ENCODE peak calls at places on chromosomes 12 and 14, in five cellular contexts. One of them, this sample, is unnamed.

GRCh38 chr12:57694459-57695019 is 607 bp downstream of the OS9 start:
- DNase-seq in stimulated activated CD4-positive, alpha-beta T cell treated with anti-CD3 and anti-CD28 coated beads, Interleukin-1b, Interleukin-23, amount 100 ng/mL, for 24 hours: peak; percentile 7
- DNase-seq in NCI-H1694 treated with DMSO at 0.1 percent for 48 hours: no peak
- DNase-seq in COR-L47: no peak
- DNase-seq in iris pigment epithelial cell: peak; percentile 14
- DNase-seq in this sample: no peak

GRCh38 chr12:118312578-118312977 is 60.1 kb downstream of the TAOK3 start:
- DNase-seq in stimulated activated CD4-positive, alpha-beta T cell treated with anti-CD3 and anti-CD28 coated beads, Interleukin-1b, Interleukin-23, amount 100 ng/mL, for 24 hours: no peak
- DNase-seq in NCI-H1694 treated with DMSO at 0.1 percent for 48 hours: no peak
- DNase-seq in COR-L47: no peak
- DNase-seq in iris pigment epithelial cell: no peak
- DNase-seq in this sample: no peak

GRCh38 chr12:65656904-65657351 is 167.4 kb upstream of the HMGA2 start:
- DNase-seq in stimulated activated CD4-positive, alpha-beta T cell treated with anti-CD3 and anti-CD28 coated beads, Interleukin-1b, Interleukin-23, amount 100 ng/mL, for 24 hours: no peak
- DNase-seq in NCI-H1694 treated with DMSO at 0.1 percent for 48 hours: no peak
- DNase-seq in COR-L47: no peak
- DNase-seq in iris pigment epithelial cell: peak; percentile 99
- DNase-seq in this sample: no peak

GRCh38 chr12:28242129-28242887 is 52.1 kb downstream of the CCDC91 start:
- DNase-seq in stimulated activated CD4-positive, alpha-beta T cell treated with anti-CD3 and anti-CD28 coated beads, Interleukin-1b, Interleukin-23, amount 100 ng/mL, for 24 hours: no peak
- DNase-seq in NCI-H1694 treated with DMSO at 0.1 percent for 48 hours: no peak
- DNase-seq in COR-L47: no peak
- DNase-seq in iris pigment epithelial cell: no peak
- DNase-seq in this sample: no peak

GRCh38 chr12:57146925-57147640 is at the start of gene LRP1-AS:
- DNase-seq in stimulated activated CD4-positive, alpha-beta T cell treated with anti-CD3 and anti-CD28 coated beads, Interleukin-1b, Interleukin-23, amount 100 ng/mL, for 24 hours: no peak
- DNase-seq in NCI-H1694 treated with DMSO at 0.1 percent for 48 hours: no peak
- DNase-seq in COR-L47: no peak
- DNase-seq in iris pigment epithelial cell: no peak
- DNase-seq in this sample: no peak

GRCh38 chr12:13219320-13219719 is 22.8 kb downstream of the EMP1 start:
- DNase-seq in stimulated activated CD4-positive, alpha-beta T cell treated with anti-CD3 and anti-CD28 coated beads, Interleukin-1b, Interleukin-23, amount 100 ng/mL, for 24 hours: no peak
- DNase-seq in NCI-H1694 treated with DMSO at 0.1 percent for 48 hours: no peak
- DNase-seq in COR-L47: no peak
- DNase-seq in iris pigment epithelial cell: no peak
- DNase-seq in this sample: no peak

GRCh38 chr12:97456792-97457191 is 5.8 kb upstream of the RMST start:
- DNase-seq in stimulated activated CD4-positive, alpha-beta T cell treated with anti-CD3 and anti-CD28 coated beads, Interleukin-1b, Interleukin-23, amount 100 ng/mL, for 24 hours: no peak
- DNase-seq in NCI-H1694 treated with DMSO at 0.1 percent for 48 hours: no peak
- DNase-seq in COR-L47: no peak
- DNase-seq in iris pigment epithelial cell: no peak
- DNase-seq in this sample: no peak

GRCh38 chr14:50012644-50013043 is 103.7 kb downstream of the VCPKMT start:
- DNase-seq in stimulated activated CD4-positive, alpha-beta T cell treated with anti-CD3 and anti-CD28 coated beads, Interleukin-1b, Interleukin-23, amount 100 ng/mL, for 24 hours: no peak
- DNase-seq in NCI-H1694 treated with DMSO at 0.1 percent for 48 hours: no peak
- DNase-seq in COR-L47: no peak
- DNase-seq in iris pigment epithelial cell: peak; percentile 69
- DNase-seq in this sample: no peak

GRCh38 chr12:52232233-52232915 is 669 bp upstream of the KRT7 start:
- DNase-seq in stimulated activated CD4-positive, alpha-beta T cell treated with anti-CD3 and anti-CD28 coated beads, Interleukin-1b, Interleukin-23, amount 100 ng/mL, for 24 hours: no peak
- DNase-seq in NCI-H1694 treated with DMSO at 0.1 percent for 48 hours: no peak
- DNase-seq in COR-L47: no peak
- DNase-seq in iris pigment epithelial cell: no peak
- DNase-seq in this sample: no peak

GRCh38 chr12:4603946-4604345 is 41.9 kb downstream of the DYRK4 start:
- DNase-seq in stimulated activated CD4-positive, alpha-beta T cell treated with anti-CD3 and anti-CD28 coated beads, Interleukin-1b, Interleukin-23, amount 100 ng/mL, for 24 hours: no peak
- DNase-seq in NCI-H1694 treated with DMSO at 0.1 percent for 48 hours: no peak
- DNase-seq in COR-L47: no peak
- DNase-seq in iris pigment epithelial cell: no peak
- DNase-seq in this sample: no peak

GRCh38 chr12:95473440-95473946 is 459 bp upstream of the METAP2 start:
- DNase-seq in stimulated activated CD4-positive, alpha-beta T cell treated with anti-CD3 and anti-CD28 coated beads, Interleukin-1b, Interleukin-23, amount 100 ng/mL, for 24 hours: no peak
- DNase-seq in NCI-H1694 treated with DMSO at 0.1 percent for 48 hours: peak; percentile 34
- DNase-seq in COR-L47: peak; percentile 10
- DNase-seq in iris pigment epithelial cell: peak; percentile 33
- DNase-seq in this sample: no peak